ENCODE peak calls at places on chromosomes 4 and X, in five cellular contexts. T, A, Z, F and W are unnamed samples.
A peak's percentile ranks its signal among the peaks of the same experiment; 100 is the strongest.

GRCh38 chr4:99405433-99406115 is 29.6 kb downstream of the ADH7 start:
- DNase-seq in T (peak; percentile 23), A (peak; percentile 90), Z (peak; percentile 81), F (peak; percentile 78), W (peak; percentile 58)

GRCh38 chrX:644304-645023 is 13.9 kb downstream of the SHOX start:
- DNase-seq in T (no peak), A (peak; percentile 9), Z (peak; percentile 21), F (peak; percentile 52), W (no peak)

GRCh38 chr4:184826315-184827266 is 823 bp upstream of the ACSL1 start:
- DNase-seq in T (peak; percentile 22), A (peak; percentile 25), Z (no peak), F (peak; percentile 28), W (no peak)

GRCh38 chr4:109294006-109294405 is 8.5 kb downstream of the COL25A1 start:
- DNase-seq in T (no peak), A (peak; percentile 19), Z (no peak), F (peak; percentile 53), W (no peak)

GRCh38 chrX:40922307-40922706 is 162.9 kb upstream of the USP9X start:
- DNase-seq in T (no peak), A (peak; percentile 79), Z (no peak), F (peak; percentile 13), W (peak; percentile 30)

GRCh38 chr4:111228874-111229273 is 606.0 kb upstream of the PITX2 start:
- DNase-seq in T (no peak), A (peak; percentile 8), Z (no peak), F (no peak), W (peak; percentile 41)

GRCh38 chr4:183888564-183888963 is 16.5 kb upstream of the STOX2 start:
- DNase-seq in T (no peak), A (no peak), Z (no peak), F (no peak), W (no peak)

GRCh38 chr4:24425868-24426267 is 158.5 kb downstream of the DHX15 start:
- DNase-seq in T (no peak), A (no peak), Z (no peak), F (no peak), W (no peak)